ENCODE peak calls at places on chromosomes 16 and 17, in seven cellular contexts. One of them, this sample, is unnamed.

GRCh38 chr17:2948721-2949468 is 114.5 kb downstream of the OR1D5 start:
- DNase-seq in COR-L47: no peak
- DNase-seq in pancreas: peak; percentile 44
- DNase-seq in NCI-H510A treated with DMSO at 0.1 percent for 48 hours: no peak
- DNase-seq in T-cell: no peak
- DNase-seq in upper lobe of right lung: peak; percentile 34
- DNase-seq in CD4-positive, alpha-beta T cell: no peak
- DNase-seq in this sample: no peak

GRCh38 chr16:31456988-31457360 is 2.3 kb upstream of the ARMC5 start:
- DNase-seq in NCI-H510A treated with DMSO at 0.1 percent for 48 hours: no peak
- DNase-seq in upper lobe of right lung: peak; percentile 35
- DNase-seq in COR-L47: no peak
- DNase-seq in CD4-positive, alpha-beta T cell: no peak
- DNase-seq in T-cell: no peak
- DNase-seq in pancreas: peak; percentile 39
- DNase-seq in this sample: no peak

GRCh38 chr16:11145821-11146211 is 110.2 kb downstream of the SOCS1 start:
- DNase-seq in T-cell: no peak
- DNase-seq in upper lobe of right lung: no peak
- DNase-seq in COR-L47: no peak
- DNase-seq in NCI-H510A treated with DMSO at 0.1 percent for 48 hours: no peak
- DNase-seq in pancreas: no peak
- DNase-seq in CD4-positive, alpha-beta T cell: no peak
- DNase-seq in this sample: no peak

GRCh38 chr16:85331685-85332084 is 219.4 kb upstream of the CIBAR2 start:
- DNase-seq in CD4-positive, alpha-beta T cell: no peak
- DNase-seq in upper lobe of right lung: no peak
- DNase-seq in pancreas: no peak
- DNase-seq in COR-L47: no peak
- DNase-seq in NCI-H510A treated with DMSO at 0.1 percent for 48 hours: no peak
- DNase-seq in T-cell: no peak
- DNase-seq in this sample: no peak

GRCh38 chr17:78214016-78214705 is at the start of gene BIRC5:
- DNase-seq in T-cell: peak; percentile 80
- DNase-seq in pancreas: peak; percentile 94
- DNase-seq in upper lobe of right lung: peak; percentile 93
- DNase-seq in NCI-H510A treated with DMSO at 0.1 percent for 48 hours: peak; percentile 70
- DNase-seq in CD4-positive, alpha-beta T cell: peak; percentile 88
- DNase-seq in COR-L47: peak; percentile 95
- DNase-seq in this sample: peak; percentile 95

GRCh38 chr16:49640606-49641005 is 215.3 kb downstream of the ZNF423 start:
- DNase-seq in COR-L47: no peak
- DNase-seq in T-cell: no peak
- DNase-seq in CD4-positive, alpha-beta T cell: no peak
- DNase-seq in pancreas: peak; percentile 46
- DNase-seq in NCI-H510A treated with DMSO at 0.1 percent for 48 hours: no peak
- DNase-seq in upper lobe of right lung: no peak
- DNase-seq in this sample: no peak

GRCh38 chr16:53131050-53131362 is 76.2 kb downstream of the CHD9 start:
- DNase-seq in COR-L47: no peak
- DNase-seq in CD4-positive, alpha-beta T cell: no peak
- DNase-seq in pancreas: no peak
- DNase-seq in upper lobe of right lung: no peak
- DNase-seq in NCI-H510A treated with DMSO at 0.1 percent for 48 hours: no peak
- DNase-seq in T-cell: no peak
- DNase-seq in this sample: no peak

GRCh38 chr17:56707312-56708219 is 114.1 kb downstream of the NOG start:
- DNase-seq in upper lobe of right lung: no peak
- DNase-seq in T-cell: no peak
- DNase-seq in CD4-positive, alpha-beta T cell: no peak
- DNase-seq in NCI-H510A treated with DMSO at 0.1 percent for 48 hours: no peak
- DNase-seq in pancreas: no peak
- DNase-seq in COR-L47: no peak
- DNase-seq in this sample: no peak

GRCh38 chr17:47413872-47414271 is 90.1 kb downstream of the EFCAB13 start:
- DNase-seq in COR-L47: no peak
- DNase-seq in upper lobe of right lung: no peak
- DNase-seq in pancreas: no peak
- DNase-seq in NCI-H510A treated with DMSO at 0.1 percent for 48 hours: no peak
- DNase-seq in T-cell: no peak
- DNase-seq in CD4-positive, alpha-beta T cell: no peak
- DNase-seq in this sample: no peak

GRCh38 chr16:65945485-65945884 is 421.0 kb upstream of the CDH5 start:
- DNase-seq in upper lobe of right lung: no peak
- DNase-seq in pancreas: no peak
- DNase-seq in COR-L47: no peak
- DNase-seq in CD4-positive, alpha-beta T cell: no peak
- DNase-seq in NCI-H510A treated with DMSO at 0.1 percent for 48 hours: no peak
- DNase-seq in T-cell: no peak
- DNase-seq in this sample: no peak

GRCh38 chr16:81708459-81709368 is 70.4 kb upstream of the PLCG2 start:
- DNase-seq in NCI-H510A treated with DMSO at 0.1 percent for 48 hours: no peak
- DNase-seq in T-cell: no peak
- DNase-seq in upper lobe of right lung: peak; percentile 64
- DNase-seq in CD4-positive, alpha-beta T cell: no peak
- DNase-seq in pancreas: peak; percentile 76
- DNase-seq in COR-L47: no peak
- DNase-seq in this sample: no peak

This sample was measured in memory B cell.